ENCODE peak calls at places on chromosomes 1 and 21, in seven cellular contexts. One of them, this sample, is unnamed.

GRCh38 chr1:152757747-152758146 is at the start of gene KPRP:
- DNase-seq in AG04449: no peak
- DNase-seq in choroid plexus epithelial cell: no peak
- DNase-seq in K562: no peak
- DNase-seq in cardiac muscle cell: no peak
- DNase-seq in cardiac fibroblast: no peak
- DNase-seq in stomach: no peak
- DNase-seq in this sample: no peak

GRCh38 chr21:33886316-33886715 is 29.3 kb downstream of the ATP5PO start:
- DNase-seq in stomach: no peak
- DNase-seq in AG04449: no peak
- DNase-seq in K562: no peak
- DNase-seq in cardiac muscle cell: no peak
- DNase-seq in choroid plexus epithelial cell: no peak
- DNase-seq in cardiac fibroblast: no peak
- DNase-seq in this sample: no peak

GRCh38 chr1:1778827-1779675 is 781 bp upstream of the NADK start:
- DNase-seq in cardiac fibroblast: no peak
- DNase-seq in stomach: peak; percentile 92
- DNase-seq in choroid plexus epithelial cell: no peak
- DNase-seq in cardiac muscle cell: no peak
- DNase-seq in K562: peak; percentile 90
- DNase-seq in AG04449: no peak
- DNase-seq in this sample: peak; percentile 98

GRCh38 chr1:54081306-54082270 is 28.2 kb downstream of the TCEANC2 start:
- DNase-seq in choroid plexus epithelial cell: peak; percentile 89
- DNase-seq in stomach: peak; percentile 79
- DNase-seq in K562: peak; percentile 89
- DNase-seq in cardiac muscle cell: peak; percentile 82
- DNase-seq in AG04449: no peak
- DNase-seq in cardiac fibroblast: peak; percentile 83
- DNase-seq in this sample: peak; percentile 87

GRCh38 chr1:1079408-1080121 is 5.5 kb upstream of the RNF223 start:
- DNase-seq in cardiac muscle cell: peak; percentile 85
- DNase-seq in K562: peak; percentile 64
- DNase-seq in choroid plexus epithelial cell: peak; percentile 80
- DNase-seq in AG04449: peak; percentile 55
- DNase-seq in cardiac fibroblast: peak; percentile 81
- DNase-seq in stomach: peak; percentile 77
- DNase-seq in this sample: peak; percentile 55

GRCh38 chr1:115184260-115184950 is 95.1 kb upstream of the TSPAN2 start:
- DNase-seq in stomach: no peak
- DNase-seq in AG04449: no peak
- DNase-seq in cardiac fibroblast: no peak
- DNase-seq in cardiac muscle cell: no peak
- DNase-seq in K562: no peak
- DNase-seq in choroid plexus epithelial cell: no peak
- DNase-seq in this sample: no peak

GRCh38 chr1:227273557-227273956 is 44.7 kb downstream of the CDC42BPA start:
- DNase-seq in cardiac fibroblast: peak; percentile 36
- DNase-seq in cardiac muscle cell: peak; percentile 43
- DNase-seq in stomach: no peak
- DNase-seq in AG04449: no peak
- DNase-seq in choroid plexus epithelial cell: peak; percentile 33
- DNase-seq in K562: peak; percentile 70
- DNase-seq in this sample: peak; percentile 20

GRCh38 chr1:21126324-21126723 is 50.4 kb downstream of the EIF4G3 start:
- DNase-seq in choroid plexus epithelial cell: no peak
- DNase-seq in AG04449: no peak
- DNase-seq in K562: no peak
- DNase-seq in stomach: no peak
- DNase-seq in cardiac muscle cell: no peak
- DNase-seq in cardiac fibroblast: no peak
- DNase-seq in this sample: no peak

GRCh38 chr1:17112076-17112475 is 7.2 kb downstream of the PADI2 start:
- DNase-seq in stomach: no peak
- DNase-seq in K562: no peak
- DNase-seq in cardiac fibroblast: no peak
- DNase-seq in AG04449: no peak
- DNase-seq in choroid plexus epithelial cell: no peak
- DNase-seq in cardiac muscle cell: no peak
- DNase-seq in this sample: no peak

GRCh38 chr1:9435101-9435636 is 104.1 kb upstream of the SLC25A33 start:
- DNase-seq in choroid plexus epithelial cell: no peak
- DNase-seq in cardiac fibroblast: no peak
- DNase-seq in cardiac muscle cell: peak; percentile 36
- DNase-seq in K562: no peak
- DNase-seq in stomach: peak; percentile 36
- DNase-seq in AG04449: no peak
- DNase-seq in this sample: no peak

GRCh38 chr1:162672678-162673259 is 40.5 kb downstream of the DDR2 start:
- DNase-seq in choroid plexus epithelial cell: no peak
- DNase-seq in cardiac muscle cell: no peak
- DNase-seq in AG04449: no peak
- DNase-seq in cardiac fibroblast: no peak
- DNase-seq in stomach: no peak
- DNase-seq in K562: no peak
- DNase-seq in this sample: no peak

GRCh38 chr21:45303111-45303615 is 15.5 kb upstream of the POFUT2 start:
- DNase-seq in stomach: no peak
- DNase-seq in cardiac muscle cell: no peak
- DNase-seq in AG04449: no peak
- DNase-seq in cardiac fibroblast: no peak
- DNase-seq in choroid plexus epithelial cell: no peak
- DNase-seq in K562: no peak
- DNase-seq in this sample: no peak

GRCh38 chr1:14815175-14815882 is 216.8 kb downstream of the KAZN start:
- DNase-seq in K562: no peak
- DNase-seq in choroid plexus epithelial cell: peak; percentile 42
- DNase-seq in stomach: peak; percentile 54
- DNase-seq in cardiac muscle cell: peak; percentile 12
- DNase-seq in AG04449: no peak
- DNase-seq in cardiac fibroblast: no peak
- DNase-seq in this sample: no peak

GRCh38 chr1:191495040-191495439 is 663.2 kb upstream of the RGS18 start:
- DNase-seq in K562: no peak
- DNase-seq in stomach: no peak
- DNase-seq in cardiac fibroblast: no peak
- DNase-seq in choroid plexus epithelial cell: no peak
- DNase-seq in cardiac muscle cell: no peak
- DNase-seq in AG04449: no peak
- DNase-seq in this sample: no peak

GRCh38 chr1:243495442-243496172 is 239.8 kb downstream of the SDCCAG8 start:
- DNase-seq in stomach: no peak
- DNase-seq in AG04449: no peak
- DNase-seq in choroid plexus epithelial cell: peak; percentile 81
- DNase-seq in K562: no peak
- DNase-seq in cardiac fibroblast: peak; percentile 71
- DNase-seq in cardiac muscle cell: peak; percentile 88
- DNase-seq in this sample: no peak

GRCh38 chr1:22452401-22452963 is 831 bp downstream of the ZBTB40 start:
- DNase-seq in AG04449: no peak
- DNase-seq in stomach: no peak
- DNase-seq in K562: peak; percentile 54
- DNase-seq in choroid plexus epithelial cell: peak; percentile 60
- DNase-seq in cardiac fibroblast: peak; percentile 61
- DNase-seq in cardiac muscle cell: peak; percentile 59
- DNase-seq in this sample: peak; percentile 19

GRCh38 chr21:36479415-36480402 is at the start of gene CLDN14:
- DNase-seq in K562: no peak
- DNase-seq in cardiac fibroblast: no peak
- DNase-seq in AG04449: no peak
- DNase-seq in choroid plexus epithelial cell: peak; percentile 44
- DNase-seq in cardiac muscle cell: no peak
- DNase-seq in stomach: peak; percentile 65
- DNase-seq in this sample: no peak

GRCh38 chr1:205032512-205032911 is 10.5 kb upstream of the CNTN2 start:
- DNase-seq in choroid plexus epithelial cell: no peak
- DNase-seq in AG04449: no peak
- DNase-seq in cardiac muscle cell: no peak
- DNase-seq in cardiac fibroblast: no peak
- DNase-seq in stomach: no peak
- DNase-seq in K562: no peak
- DNase-seq in this sample: no peak

GRCh38 chr21:14520535-14520934 is 25.6 kb downstream of the SAMSN1 start:
- DNase-seq in K562: no peak
- DNase-seq in cardiac muscle cell: peak; percentile 5
- DNase-seq in choroid plexus epithelial cell: peak; percentile 1
- DNase-seq in cardiac fibroblast: no peak
- DNase-seq in stomach: no peak
- DNase-seq in AG04449: no peak
- DNase-seq in this sample: no peak

GRCh38 chr21:14526199-14526598 is 19.9 kb downstream of the SAMSN1 start:
- DNase-seq in K562: no peak
- DNase-seq in choroid plexus epithelial cell: no peak
- DNase-seq in AG04449: no peak
- DNase-seq in cardiac fibroblast: peak; percentile 38
- DNase-seq in cardiac muscle cell: no peak
- DNase-seq in stomach: no peak
- DNase-seq in this sample: no peak

GRCh38 chr21:14526816-14527689 is 19.1 kb downstream of the SAMSN1 start:
- DNase-seq in AG04449: no peak
- DNase-seq in cardiac fibroblast: no peak
- DNase-seq in cardiac muscle cell: no peak
- DNase-seq in K562: peak; percentile 69
- DNase-seq in stomach: no peak
- DNase-seq in choroid plexus epithelial cell: no peak
- DNase-seq in this sample: no peak

GRCh38 chr21:14522689-14523088 is 23.4 kb downstream of the SAMSN1 start:
- DNase-seq in choroid plexus epithelial cell: no peak
- DNase-seq in stomach: no peak
- DNase-seq in K562: no peak
- DNase-seq in AG04449: no peak
- DNase-seq in cardiac muscle cell: no peak
- DNase-seq in cardiac fibroblast: no peak
- DNase-seq in this sample: no peak

GRCh38 chr21:14523234-14523633 is 22.9 kb downstream of the SAMSN1 start:
- DNase-seq in cardiac muscle cell: peak; percentile 10
- DNase-seq in choroid plexus epithelial cell: peak; percentile 40
- DNase-seq in K562: peak; percentile 28
- DNase-seq in stomach: no peak
- DNase-seq in cardiac fibroblast: peak; percentile 50
- DNase-seq in AG04449: no peak
- DNase-seq in this sample: peak; percentile 77
- H3K4me3 ChIP-seq in cardiac muscle cell: no peak overlapping the region
- H3K4me3 ChIP-seq in choroid plexus epithelial cell: no peak overlapping the region
- H3K4me3 ChIP-seq in K562: no peak overlapping the region
- H3K4me3 ChIP-seq in stomach: no peak overlapping the region
- H3K4me3 ChIP-seq in cardiac fibroblast: no peak overlapping the region
- H3K4me3 ChIP-seq in AG04449: no peak overlapping the region
- H3K4me3 ChIP-seq in this sample: no peak overlapping the region

DNA sequence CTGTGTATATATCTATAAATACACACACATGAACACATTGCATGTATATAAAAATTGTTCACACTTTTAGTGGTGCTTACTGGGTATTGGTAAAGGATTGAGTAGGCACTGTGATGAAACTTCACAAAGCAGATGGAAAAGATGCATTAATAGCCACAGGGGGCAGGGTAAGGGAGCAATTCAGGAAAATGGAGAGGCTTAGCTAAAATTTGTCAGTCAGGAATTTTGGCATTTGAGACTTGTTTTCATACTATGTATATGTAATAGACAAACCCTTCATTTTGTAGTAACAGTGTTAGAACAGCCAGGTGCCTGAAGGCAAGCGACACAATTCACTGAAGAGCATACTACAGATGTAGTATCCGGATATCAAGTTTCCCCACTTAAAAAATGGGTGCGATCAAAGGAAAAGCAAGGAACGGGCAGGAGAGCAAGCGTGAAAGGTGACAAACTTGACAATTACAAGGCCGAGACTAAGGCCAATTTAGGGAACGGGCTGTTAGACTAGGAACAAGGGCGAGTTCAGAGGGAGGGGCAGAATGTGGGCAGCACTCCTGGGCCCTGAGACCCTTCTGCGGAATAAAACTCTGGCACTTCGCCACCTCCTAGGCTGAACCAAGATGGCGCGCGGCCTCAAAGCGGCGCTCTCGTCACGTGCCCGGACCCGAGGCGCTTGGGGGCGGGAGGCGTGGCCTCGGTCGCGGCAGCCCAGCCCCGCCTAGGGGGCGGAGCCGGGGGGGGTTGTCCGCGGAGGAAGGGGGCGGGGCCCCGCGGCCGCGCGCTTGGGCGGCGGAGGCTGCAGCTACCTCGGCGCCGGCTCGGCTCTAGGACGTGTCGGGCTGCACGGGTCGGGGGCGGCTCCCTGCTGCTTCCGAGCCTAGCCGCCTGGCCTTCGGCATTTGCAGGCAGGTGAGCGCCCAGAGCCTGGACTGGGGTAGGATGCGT is at the start of gene PPFIA4:
- DNase-seq in AG04449: no peak
- DNase-seq in choroid plexus epithelial cell: peak; percentile 84
- DNase-seq in cardiac muscle cell: peak; percentile 93
- DNase-seq in K562: peak; percentile 95
- DNase-seq in stomach: peak; percentile 89
- DNase-seq in cardiac fibroblast: peak; percentile 83
- DNase-seq in this sample: peak; percentile 83
- TF ChIP-seq CTCF in AG04449: no peak
- TF ChIP-seq CTCF in choroid plexus epithelial cell: no peak
- TF ChIP-seq CTCF in cardiac muscle cell: no peak
- TF ChIP-seq CTCF in K562: no peak
- TF ChIP-seq CTCF in stomach: no peak
- TF ChIP-seq CTCF in cardiac fibroblast: no peak
- TF ChIP-seq CTCF in this sample: no peak

GRCh38 chr1:31588751-31589515 is 12.6 kb downstream of the TINAGL1 start:
- DNase-seq in cardiac muscle cell: peak; percentile 37
- DNase-seq in choroid plexus epithelial cell: peak; percentile 21
- DNase-seq in stomach: peak; percentile 70
- DNase-seq in AG04449: no peak
- DNase-seq in cardiac fibroblast: peak; percentile 55
- DNase-seq in K562: no peak
- DNase-seq in this sample: no peak
- H3K4me3 ChIP-seq in cardiac muscle cell: no peak overlapping the region
- H3K4me3 ChIP-seq in choroid plexus epithelial cell: peak overlapping the region; percentile 55
- H3K4me3 ChIP-seq in stomach: peak overlapping the region; percentile 29
- H3K4me3 ChIP-seq in AG04449: peak overlapping the region; percentile 25
- H3K4me3 ChIP-seq in cardiac fibroblast: peak overlapping the region; percentile 5
- H3K4me3 ChIP-seq in K562: no peak overlapping the region
- H3K4me3 ChIP-seq in this sample: no peak overlapping the region

DNA sequence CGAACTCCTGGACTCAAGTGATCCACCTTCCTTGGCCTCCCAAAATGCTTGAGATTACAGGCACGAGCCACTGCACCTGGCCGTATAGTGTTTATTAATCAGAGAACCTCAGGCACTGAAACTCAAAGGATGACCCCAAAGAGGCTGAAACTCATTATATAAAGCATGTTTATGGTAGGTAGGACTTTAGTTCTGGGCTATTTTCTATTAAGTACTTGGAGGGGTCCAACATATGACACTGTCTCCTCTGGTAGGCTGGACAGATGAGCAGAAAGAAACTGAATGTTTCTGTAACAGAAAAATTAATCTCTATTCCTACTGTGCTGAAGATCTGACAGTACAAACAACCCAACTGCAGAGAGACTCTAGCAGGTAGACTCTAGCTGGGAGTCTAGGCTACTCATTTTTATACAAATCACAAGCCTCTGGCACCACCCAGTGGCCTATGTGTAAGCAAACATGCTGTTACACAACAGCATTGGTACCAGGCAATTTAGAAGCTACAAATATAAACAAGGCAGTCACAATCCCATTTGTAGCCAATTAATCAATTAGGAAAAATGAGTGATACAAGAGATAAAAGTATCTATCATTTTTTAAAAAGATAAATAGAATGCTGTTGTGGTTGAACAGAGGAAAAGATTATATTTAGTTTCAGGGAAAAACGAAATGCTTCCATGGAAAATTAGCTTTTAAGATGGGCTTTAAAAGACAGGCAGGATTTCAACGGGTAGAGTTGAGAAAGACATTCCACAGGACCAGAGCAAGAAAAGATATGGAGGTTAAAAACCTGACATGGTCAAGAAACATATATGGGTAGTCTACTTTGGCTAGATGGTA is 10.4 kb downstream of the DCAF8 start:
- DNase-seq in cardiac fibroblast: peak; percentile 81
- DNase-seq in AG04449: no peak
- DNase-seq in cardiac muscle cell: peak; percentile 82
- DNase-seq in stomach: peak; percentile 69
- DNase-seq in choroid plexus epithelial cell: peak; percentile 88
- DNase-seq in K562: peak; percentile 72
- DNase-seq in this sample: peak; percentile 79
- TF ChIP-seq CTCF in cardiac fibroblast: peak; percentile 72
- TF ChIP-seq CTCF in AG04449: peak; percentile 54
- TF ChIP-seq CTCF in cardiac muscle cell: peak; percentile 75
- TF ChIP-seq CTCF in stomach: peak; percentile 47
- TF ChIP-seq CTCF in choroid plexus epithelial cell: peak; percentile 76
- TF ChIP-seq CTCF in K562: peak; percentile 67
- TF ChIP-seq CTCF in this sample: peak; percentile 65

This sample was measured in GM12865.